ENCODE peak calls at places on chromosomes 3 and 15, in nine cellular contexts. One of them, this sample, is unnamed.

GRCh38 chr3:36774072-36774471 is 9.7 kb upstream of the DCLK3 start:
- DNase-seq in astrocyte: no peak
- DNase-seq in MM.1S: no peak
- DNase-seq in left ventricle myocardium inferior: no peak
- DNase-seq in pancreas: no peak
- DNase-seq in CD8-positive, alpha-beta T cell: no peak
- DNase-seq in SK-N-SH: no peak
- DNase-seq in psoas muscle: no peak
- DNase-seq in GM06990: no peak
- DNase-seq in this sample: no peak

GRCh38 chr3:17187589-17188184 is 302.9 kb downstream of the PLCL2 start:
- DNase-seq in pancreas: no peak
- DNase-seq in SK-N-SH: no peak
- DNase-seq in psoas muscle: no peak
- DNase-seq in MM.1S: no peak
- DNase-seq in astrocyte: no peak
- DNase-seq in GM06990: no peak
- DNase-seq in left ventricle myocardium inferior: no peak
- DNase-seq in CD8-positive, alpha-beta T cell: no peak
- DNase-seq in this sample: no peak

GRCh38 chr3:18538463-18538862 is 113.3 kb upstream of the SATB1 start:
- DNase-seq in SK-N-SH: no peak
- DNase-seq in CD8-positive, alpha-beta T cell: no peak
- DNase-seq in MM.1S: no peak
- DNase-seq in astrocyte: no peak
- DNase-seq in psoas muscle: no peak
- DNase-seq in GM06990: no peak
- DNase-seq in pancreas: no peak
- DNase-seq in left ventricle myocardium inferior: no peak
- DNase-seq in this sample: no peak

GRCh38 chr3:38165722-38166387 is 518 bp downstream of the OXSR1 start:
- DNase-seq in SK-N-SH: no peak
- DNase-seq in pancreas: no peak
- DNase-seq in psoas muscle: no peak
- DNase-seq in MM.1S: no peak
- DNase-seq in left ventricle myocardium inferior: no peak
- DNase-seq in CD8-positive, alpha-beta T cell: no peak
- DNase-seq in astrocyte: peak
- DNase-seq in GM06990: no peak
- DNase-seq in this sample: no peak

GRCh38 chr15:70855764-70856163 is 1.8 kb upstream of the LARP6 start:
- DNase-seq in CD8-positive, alpha-beta T cell: no peak
- DNase-seq in GM06990: peak
- DNase-seq in MM.1S: peak
- DNase-seq in astrocyte: no peak
- DNase-seq in pancreas: no peak
- DNase-seq in SK-N-SH: no peak
- DNase-seq in psoas muscle: no peak
- DNase-seq in left ventricle myocardium inferior: no peak
- DNase-seq in this sample: peak

GRCh38 chr3:133330043-133330442 is 69.8 kb upstream of the BFSP2 start:
- DNase-seq in left ventricle myocardium inferior: no peak
- DNase-seq in pancreas: no peak
- DNase-seq in astrocyte: no peak
- DNase-seq in CD8-positive, alpha-beta T cell: no peak
- DNase-seq in SK-N-SH: peak
- DNase-seq in MM.1S: no peak
- DNase-seq in GM06990: no peak
- DNase-seq in psoas muscle: no peak
- DNase-seq in this sample: no peak

GRCh38 chr3:12471228-12471627 is 13.1 kb upstream of the TSEN2 start:
- DNase-seq in astrocyte: no peak
- DNase-seq in pancreas: no peak
- DNase-seq in left ventricle myocardium inferior: no peak
- DNase-seq in GM06990: no peak
- DNase-seq in psoas muscle: no peak
- DNase-seq in SK-N-SH: no peak
- DNase-seq in MM.1S: no peak
- DNase-seq in CD8-positive, alpha-beta T cell: no peak
- DNase-seq in this sample: peak

GRCh38 chr15:72116680-72117447 is 1.1 kb downstream of the MYO9A start:
- DNase-seq in psoas muscle: peak
- DNase-seq in left ventricle myocardium inferior: peak
- DNase-seq in pancreas: peak
- DNase-seq in astrocyte: peak
- DNase-seq in GM06990: no peak
- DNase-seq in SK-N-SH: no peak
- DNase-seq in MM.1S: no peak
- DNase-seq in CD8-positive, alpha-beta T cell: no peak
- DNase-seq in this sample: peak

GRCh38 chr15:41417812-41418211 is 917 bp downstream of the RTF1 start:
- DNase-seq in astrocyte: no peak
- DNase-seq in pancreas: no peak
- DNase-seq in GM06990: no peak
- DNase-seq in CD8-positive, alpha-beta T cell: no peak
- DNase-seq in SK-N-SH: no peak
- DNase-seq in psoas muscle: no peak
- DNase-seq in MM.1S: no peak
- DNase-seq in left ventricle myocardium inferior: no peak
- DNase-seq in this sample: no peak

GRCh38 chr3:43001556-43002121 is 22.5 kb downstream of the GASK1A start:
- DNase-seq in CD8-positive, alpha-beta T cell: no peak
- DNase-seq in GM06990: no peak
- DNase-seq in psoas muscle: no peak
- DNase-seq in MM.1S: no peak
- DNase-seq in left ventricle myocardium inferior: no peak
- DNase-seq in astrocyte: no peak
- DNase-seq in SK-N-SH: no peak
- DNase-seq in pancreas: no peak
- DNase-seq in this sample: no peak

GRCh38 chr3:118943597-118943996 is 91.0 kb downstream of the IGSF11 start:
- DNase-seq in SK-N-SH: peak
- DNase-seq in pancreas: no peak
- DNase-seq in psoas muscle: no peak
- DNase-seq in CD8-positive, alpha-beta T cell: no peak
- DNase-seq in left ventricle myocardium inferior: no peak
- DNase-seq in MM.1S: no peak
- DNase-seq in GM06990: no peak
- DNase-seq in astrocyte: no peak
- DNase-seq in this sample: no peak

GRCh38 chr3:59968510-59968909 is 918.7 kb upstream of the CFAP20DC start:
- DNase-seq in CD8-positive, alpha-beta T cell: no peak
- DNase-seq in pancreas: no peak
- DNase-seq in astrocyte: peak
- DNase-seq in GM06990: no peak
- DNase-seq in left ventricle myocardium inferior: no peak
- DNase-seq in psoas muscle: no peak
- DNase-seq in MM.1S: no peak
- DNase-seq in SK-N-SH: no peak
- DNase-seq in this sample: no peak

GRCh38 chr15:70140543-70141375 is 43.0 kb upstream of the TLE3 start:
- DNase-seq in psoas muscle: no peak
- DNase-seq in left ventricle myocardium inferior: no peak
- DNase-seq in astrocyte: peak
- DNase-seq in pancreas: no peak
- DNase-seq in MM.1S: peak
- DNase-seq in SK-N-SH: no peak
- DNase-seq in CD8-positive, alpha-beta T cell: no peak
- DNase-seq in GM06990: peak
- DNase-seq in this sample: peak

GRCh38 chr3:60756231-60756630 is 495.0 kb downstream of the FHIT start:
- DNase-seq in left ventricle myocardium inferior: no peak
- DNase-seq in pancreas: no peak
- DNase-seq in astrocyte: peak
- DNase-seq in GM06990: no peak
- DNase-seq in SK-N-SH: no peak
- DNase-seq in MM.1S: no peak
- DNase-seq in psoas muscle: no peak
- DNase-seq in CD8-positive, alpha-beta T cell: no peak
- DNase-seq in this sample: no peak

GRCh38 chr3:6861989-6862879 is 1.3 kb downstream of the GRM7 start:
- DNase-seq in left ventricle myocardium inferior: no peak
- DNase-seq in pancreas: no peak
- DNase-seq in MM.1S: no peak
- DNase-seq in SK-N-SH: peak
- DNase-seq in psoas muscle: no peak
- DNase-seq in CD8-positive, alpha-beta T cell: no peak
- DNase-seq in GM06990: no peak
- DNase-seq in astrocyte: no peak
- DNase-seq in this sample: no peak

GRCh38 chr3:145939431-145939830 is 221.6 kb downstream of the PLOD2 start:
- DNase-seq in MM.1S: no peak
- DNase-seq in CD8-positive, alpha-beta T cell: no peak
- DNase-seq in left ventricle myocardium inferior: no peak
- DNase-seq in psoas muscle: no peak
- DNase-seq in pancreas: no peak
- DNase-seq in astrocyte: no peak
- DNase-seq in GM06990: no peak
- DNase-seq in SK-N-SH: no peak
- DNase-seq in this sample: no peak

GRCh38 chr3:157077565-157077991 is 82.4 kb downstream of the CCNL1 start:
- DNase-seq in left ventricle myocardium inferior: no peak
- DNase-seq in GM06990: no peak
- DNase-seq in CD8-positive, alpha-beta T cell: no peak
- DNase-seq in SK-N-SH: no peak
- DNase-seq in psoas muscle: no peak
- DNase-seq in pancreas: no peak
- DNase-seq in MM.1S: peak
- DNase-seq in astrocyte: peak
- DNase-seq in this sample: no peak
- H3K4me3 ChIP-seq in left ventricle myocardium inferior: no peak
- H3K4me3 ChIP-seq in GM06990: no peak
- H3K4me3 ChIP-seq in CD8-positive, alpha-beta T cell: no peak
- H3K4me3 ChIP-seq in SK-N-SH: no peak
- H3K4me3 ChIP-seq in psoas muscle: no peak
- H3K4me3 ChIP-seq in pancreas: no peak
- H3K4me3 ChIP-seq in MM.1S: peak
- H3K4me3 ChIP-seq in astrocyte: no peak
- H3K4me3 ChIP-seq in this sample: no peak

GRCh38 chr3:15241341-15241740 is 35.3 kb downstream of the CAPN7 start:
- DNase-seq in SK-N-SH: no peak
- DNase-seq in MM.1S: peak
- DNase-seq in psoas muscle: peak
- DNase-seq in CD8-positive, alpha-beta T cell: peak
- DNase-seq in pancreas: no peak
- DNase-seq in astrocyte: no peak
- DNase-seq in left ventricle myocardium inferior: no peak
- DNase-seq in GM06990: no peak
- DNase-seq in this sample: peak
- TF ChIP-seq CTCF in SK-N-SH: peak
- TF ChIP-seq CTCF in MM.1S: peak
- TF ChIP-seq CTCF in psoas muscle: peak
- TF ChIP-seq CTCF in CD8-positive, alpha-beta T cell: no peak
- TF ChIP-seq CTCF in pancreas: no peak
- TF ChIP-seq CTCF in astrocyte: peak
- TF ChIP-seq CTCF in left ventricle myocardium inferior: peak
- TF ChIP-seq CTCF in GM06990: peak
- TF ChIP-seq CTCF in this sample: peak

DNA sequence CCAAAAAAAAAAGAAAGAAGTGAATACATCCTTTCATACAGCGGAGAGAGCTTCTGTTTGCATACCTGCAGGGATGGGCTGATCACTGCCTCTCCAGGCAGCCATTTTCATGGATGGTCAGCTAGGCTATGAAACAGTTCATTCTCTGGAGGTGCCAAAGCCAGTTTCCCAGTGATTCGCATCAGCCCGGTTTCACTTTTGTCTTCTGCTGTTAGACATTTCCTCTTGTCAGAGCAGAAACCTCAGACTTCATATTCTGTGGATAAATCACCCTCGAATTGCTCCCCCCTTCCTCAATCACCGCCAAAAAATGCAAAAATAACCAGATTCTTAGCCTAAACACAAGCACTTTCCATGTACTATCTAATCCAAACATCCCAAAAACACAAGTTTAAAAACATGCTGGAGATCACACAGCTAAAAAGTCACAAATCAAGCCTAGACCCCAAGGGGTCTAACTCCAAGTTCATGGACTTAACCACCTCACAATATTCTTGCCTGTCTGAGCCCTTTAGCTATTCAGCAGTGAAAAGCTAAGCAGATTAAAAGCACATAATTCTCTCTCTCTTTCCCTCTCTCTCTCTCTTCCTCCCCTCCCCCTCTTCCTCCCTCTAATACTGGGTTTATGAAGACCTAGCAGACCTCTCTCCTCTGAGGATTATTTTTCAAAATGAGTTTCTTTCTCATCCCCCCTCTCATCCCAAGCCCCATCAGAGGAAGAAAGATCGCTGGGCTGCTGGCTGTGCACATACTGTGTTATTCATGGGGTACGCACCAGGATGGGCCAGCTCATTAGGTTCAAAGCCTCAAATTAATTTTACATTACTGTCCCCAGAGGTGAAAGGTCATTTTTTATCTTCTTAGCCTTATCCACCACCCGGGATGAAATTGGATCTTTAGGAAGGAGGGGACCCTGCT is 225.3 kb downstream of the ADAMTS9 start:
- DNase-seq in GM06990: no peak
- DNase-seq in MM.1S: peak
- DNase-seq in pancreas: no peak
- DNase-seq in astrocyte: peak
- DNase-seq in left ventricle myocardium inferior: no peak
- DNase-seq in CD8-positive, alpha-beta T cell: no peak
- DNase-seq in psoas muscle: no peak
- DNase-seq in SK-N-SH: no peak
- DNase-seq in this sample: peak
- H3K4me3 ChIP-seq in GM06990: no peak
- H3K4me3 ChIP-seq in MM.1S: peak
- H3K4me3 ChIP-seq in pancreas: no peak
- H3K4me3 ChIP-seq in astrocyte: peak
- H3K4me3 ChIP-seq in left ventricle myocardium inferior: no peak
- H3K4me3 ChIP-seq in CD8-positive, alpha-beta T cell: no peak
- H3K4me3 ChIP-seq in psoas muscle: no peak
- H3K4me3 ChIP-seq in SK-N-SH: peak
- H3K4me3 ChIP-seq in this sample: no peak

DNA sequence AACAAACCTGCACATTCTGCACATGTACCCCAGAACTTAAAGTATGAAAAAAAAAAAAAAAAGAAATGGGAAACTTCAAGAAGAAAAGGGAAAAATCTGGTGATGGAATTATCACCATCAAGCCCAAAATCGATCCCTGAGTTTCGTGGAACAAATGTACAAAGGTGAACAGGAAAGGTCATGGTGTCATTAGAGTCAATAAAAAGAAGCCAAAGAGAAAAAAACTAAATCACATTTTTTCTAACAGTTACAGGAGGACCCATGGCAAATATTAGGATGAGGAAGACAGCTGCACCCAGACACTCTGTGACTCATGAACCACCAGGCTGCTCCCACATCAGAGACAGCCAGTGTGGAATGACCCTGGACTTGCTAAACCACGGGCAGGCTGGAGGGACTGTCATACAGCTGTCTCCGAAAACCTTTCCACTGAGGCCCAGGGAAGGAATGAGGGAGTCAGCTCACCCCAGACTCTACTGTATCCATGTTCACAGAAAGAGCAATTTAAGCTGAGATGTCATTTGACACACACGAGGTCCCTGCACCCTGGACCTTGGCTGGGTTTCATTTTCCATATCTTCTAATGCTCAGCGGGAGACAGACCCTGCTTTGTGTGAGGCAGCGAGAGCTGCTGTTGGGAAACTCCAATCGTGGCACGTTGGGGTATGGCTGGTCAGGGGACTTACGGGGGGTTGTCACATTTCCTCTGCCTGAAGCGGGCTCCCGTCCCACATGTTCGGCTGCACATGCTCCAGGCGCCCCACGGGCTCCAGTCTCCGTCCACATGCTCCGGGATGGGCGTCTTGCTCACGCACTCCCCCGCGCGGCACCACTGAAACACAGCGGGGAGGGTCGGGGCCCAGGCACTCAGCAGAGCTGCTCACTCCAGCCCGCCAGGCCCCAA is 210.2 kb downstream of the ADAMTS17 start:
- DNase-seq in GM06990: peak
- DNase-seq in MM.1S: peak
- DNase-seq in pancreas: peak
- DNase-seq in SK-N-SH: no peak
- DNase-seq in CD8-positive, alpha-beta T cell: peak
- DNase-seq in psoas muscle: no peak
- DNase-seq in left ventricle myocardium inferior: peak
- DNase-seq in astrocyte: peak
- DNase-seq in this sample: no peak
- TF ChIP-seq CTCF in GM06990: peak
- TF ChIP-seq CTCF in MM.1S: peak
- TF ChIP-seq CTCF in pancreas: peak
- TF ChIP-seq CTCF in SK-N-SH: no peak
- TF ChIP-seq CTCF in CD8-positive, alpha-beta T cell: no peak
- TF ChIP-seq CTCF in psoas muscle: peak
- TF ChIP-seq CTCF in left ventricle myocardium inferior: peak
- TF ChIP-seq CTCF in astrocyte: no peak
- TF ChIP-seq CTCF in this sample: no peak